ENCODE peak calls at places on chromosome 19, in seven cellular contexts. T is heart left ventricle; G is fibroblast of the aortic adventitia; E is uterus; R is heart right ventricle; C is CD8-positive, alpha-beta T cell; S is IMR-90. I is an unnamed sample.

GRCh38 chr19:4059931-4060620 is 6.6 kb downstream of the ZBTB7A start:
- DNase-seq in T (peak), G (peak), E (peak), R (peak), C (peak), S (no peak), I (no peak)

GRCh38 chr19:677201-677600 is 1.0 kb downstream of the FSTL3 start:
- DNase-seq in T (peak), G (peak), E (peak), R (peak), C (no peak), S (peak), I (no peak)

GRCh38 chr19:34067861-34068271 is 104.4 kb upstream of the LSM14A start:
- DNase-seq in T (no peak), G (no peak), E (no peak), R (no peak), C (no peak), S (peak), I (no peak)

GRCh38 chr19:2557093-2557440 is 81.1 kb downstream of the GADD45B start:
- DNase-seq in T (no peak), G (no peak), E (no peak), R (no peak), C (no peak), S (no peak), I (no peak)

GRCh38 chr19:5149930-5150329 is 181.0 kb downstream of the KDM4B start:
- DNase-seq in T (no peak), G (no peak), E (no peak), R (no peak), C (no peak), S (no peak), I (no peak)

GRCh38 chr19:35559281-35559659 is 4.2 kb downstream of the ATP4A start:
- DNase-seq in T (no peak), G (no peak), E (no peak), R (no peak), C (no peak), S (no peak), I (no peak)

GRCh38 chr19:31249217-31249616 is 100.0 kb downstream of the TSHZ3 start:
- DNase-seq in T (no peak), G (no peak), E (no peak), R (no peak), C (no peak), S (no peak), I (no peak)

GRCh38 chr19:31214086-31214485 is 135.2 kb downstream of the TSHZ3 start:
- DNase-seq in T (peak), G (peak), E (peak), R (peak), C (peak), S (peak), I (no peak)

GRCh38 chr19:50906217-50906616 is 5.0 kb downstream of the KLK4 start:
- DNase-seq in T (no peak), G (peak), E (no peak), R (no peak), C (peak), S (no peak), I (peak)

GRCh38 chr19:50147462-50148423 is 15.3 kb downstream of the IZUMO2 start:
- DNase-seq in T (peak), G (peak), E (peak), R (peak), C (peak), S (peak), I (peak)

GRCh38 chr19:46515879-46516350 is 20.2 kb upstream of the PNMA8B start:
- DNase-seq in T (no peak), G (peak), E (no peak), R (no peak), C (no peak), S (peak), I (no peak)

GRCh38 chr19:8610041-8610927 is at the start of gene ADAMTS10:
- DNase-seq in T (peak), G (peak), E (peak), R (peak), C (peak), S (peak), I (peak)

GRCh38 chr19:36838784-36839324 is 667 bp upstream of the ZNF790 start:
- DNase-seq in T (no peak), G (no peak), E (no peak), R (no peak), C (no peak), S (peak), I (no peak)

GRCh38 chr19:18059297-18059696 is 27.4 kb downstream of the IL12RB1 start:
- DNase-seq in T (no peak), G (no peak), E (no peak), R (no peak), C (no peak), S (no peak), I (no peak)
- TF ChIP-seq CTCF in T (no peak), G (no peak), E (no peak), R (no peak), C (no peak), S (no peak), I (no peak)

GRCh38 chr19:15238639-15239155 is 6.4 kb upstream of the EPHX3 start:
- DNase-seq in T (no peak), G (no peak), E (no peak), R (peak), C (no peak), S (no peak), I (no peak)
- TF ChIP-seq CTCF in T (peak), G (no peak), E (no peak), R (peak), C (no peak), S (no peak), I (no peak)

GRCh38 chr19:58037927-58038687 is 4.3 kb downstream of the ZSCAN1 start:
- DNase-seq in T (no peak), G (no peak), E (no peak), R (peak), C (no peak), S (no peak), I (no peak)
- TF ChIP-seq CTCF in T (no peak), G (no peak), E (no peak), R (no peak), C (no peak), S (no peak), I (no peak)

DNA sequence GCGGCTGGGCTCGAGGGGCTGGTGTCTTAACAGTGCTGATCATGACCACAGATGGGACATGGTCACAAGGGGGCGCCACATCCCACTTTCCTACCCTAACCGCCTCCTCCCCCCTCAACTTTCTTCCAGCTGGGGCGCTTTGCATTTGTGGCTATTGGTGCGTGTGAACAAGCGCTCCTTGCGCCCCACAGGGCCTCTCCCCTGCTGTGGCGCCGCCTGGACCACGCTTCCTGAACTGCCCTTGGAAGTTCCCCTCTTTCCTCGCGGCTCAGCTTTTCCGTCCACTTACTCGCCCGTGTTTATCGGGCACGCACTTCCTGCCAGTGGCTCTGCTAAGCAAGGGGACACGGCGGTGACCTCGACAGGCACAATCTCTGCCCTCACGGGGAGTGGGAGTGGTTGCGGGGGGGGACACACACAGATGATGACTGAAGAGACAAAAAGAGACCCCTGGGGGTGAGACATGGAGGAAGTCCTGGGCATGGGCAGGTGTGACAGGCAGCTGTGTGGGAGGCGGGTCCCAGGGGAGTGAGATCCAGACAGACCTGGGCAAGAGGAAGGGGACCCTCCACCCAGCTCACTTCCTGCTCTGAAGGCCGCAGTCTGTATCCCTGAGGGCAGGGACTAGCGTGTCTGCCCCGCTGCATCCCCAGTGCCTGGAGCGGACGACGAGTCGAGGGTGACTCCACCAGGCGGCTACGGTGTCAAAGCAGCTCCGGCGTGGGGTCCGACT is 40.3 kb downstream of the ZNF787 start:
- DNase-seq in T (peak), G (peak), E (peak), R (peak), C (peak), S (peak), I (peak)
- TF ChIP-seq CTCF in T (peak), G (peak), E (peak), R (peak), C (no peak), S (peak), I (peak)

GRCh38 chr19:12497032-12497431 is 12.4 kb upstream of the ZNF709 start:
- DNase-seq in T (no peak), G (no peak), E (no peak), R (no peak), C (no peak), S (no peak), I (no peak)

GRCh38 chr19:12496480-12496879 is 11.9 kb upstream of the ZNF709 start:
- DNase-seq in T (no peak), G (no peak), E (no peak), R (no peak), C (no peak), S (no peak), I (no peak)

GRCh38 chr19:12495002-12495802 is 10.6 kb upstream of the ZNF709 start:
- DNase-seq in T (peak), G (peak), E (peak), R (peak), C (peak), S (peak), I (peak)

GRCh38 chr19:12494260-12494860 is 9.7 kb upstream of the ZNF709 start:
- DNase-seq in T (no peak), G (no peak), E (no peak), R (no peak), C (no peak), S (no peak), I (no peak)
- TF ChIP-seq CTCF in T (no peak), G (no peak), E (no peak), R (no peak), C (no peak), S (no peak), I (no peak)

GRCh38 chr19:7194566-7194965 is 99.6 kb downstream of the INSR start:
- DNase-seq in T (no peak), G (no peak), E (no peak), R (no peak), C (no peak), S (no peak), I (no peak)

GRCh38 chr19:7188682-7189629 is 105.3 kb downstream of the INSR start:
- DNase-seq in T (peak), G (no peak), E (peak), R (no peak), C (no peak), S (no peak), I (no peak)

GRCh38 chr19:7187605-7188339 is 106.4 kb downstream of the INSR start:
- DNase-seq in T (no peak), G (no peak), E (no peak), R (no peak), C (no peak), S (no peak), I (no peak)

GRCh38 chr19:7196721-7197168 is 97.5 kb downstream of the INSR start:
- DNase-seq in T (no peak), G (peak), E (peak), R (no peak), C (no peak), S (no peak), I (no peak)

GRCh38 chr19:7191946-7192691 is 102.1 kb downstream of the INSR start:
- DNase-seq in T (no peak), G (no peak), E (no peak), R (no peak), C (peak), S (no peak), I (no peak)
- TF ChIP-seq CTCF in T (no peak), G (no peak), E (no peak), R (no peak), C (no peak), S (no peak), I (no peak)